ENCODE peak calls at places on chromosomes 13 and 19, in four cellular contexts. One of them, this sample, is unnamed.
A peak's percentile ranks its signal among the peaks of the same experiment; 100 is the strongest.

GRCh38 chr13:28958018-28958417 is 137.9 kb downstream of the MTUS2 start:
- DNase-seq in transverse colon: no peak
- DNase-seq in HCT116: no peak
- DNase-seq in ACHN: no peak
- DNase-seq in this sample: no peak

GRCh38 chr13:111906816-111907215 is 160.1 kb upstream of the SOX1 start:
- DNase-seq in transverse colon: no peak
- DNase-seq in HCT116: no peak
- DNase-seq in ACHN: no peak
- DNase-seq in this sample: no peak

GRCh38 chr19:51137812-51138425 is 4.2 kb upstream of the SIGLEC7 start:
- DNase-seq in transverse colon: no peak
- DNase-seq in HCT116: no peak
- DNase-seq in ACHN: no peak
- DNase-seq in this sample: no peak

GRCh38 chr19:15304140-15304705 is 28.1 kb downstream of the BRD4 start:
- DNase-seq in transverse colon: no peak
- DNase-seq in HCT116: no peak
- DNase-seq in ACHN: no peak
- DNase-seq in this sample: no peak

GRCh38 chr13:94620286-94620896 is 18.7 kb downstream of the GPR180 start:
- DNase-seq in transverse colon: no peak
- DNase-seq in HCT116: peak; percentile 15
- DNase-seq in ACHN: peak; percentile 30
- DNase-seq in this sample: no peak

GRCh38 chr13:42101821-42102580 is 53.6 kb downstream of the DGKH start:
- DNase-seq in transverse colon: no peak
- DNase-seq in HCT116: no peak
- DNase-seq in ACHN: no peak
- DNase-seq in this sample: no peak

GRCh38 chr13:113967206-113967720 is 6.6 kb downstream of the C13orf46 start:
- DNase-seq in transverse colon: no peak
- DNase-seq in HCT116: no peak
- DNase-seq in ACHN: no peak
- DNase-seq in this sample: no peak

GRCh38 chr13:109400192-109400591 is 386.2 kb downstream of the IRS2 start:
- DNase-seq in transverse colon: peak; percentile 24
- DNase-seq in HCT116: no peak
- DNase-seq in ACHN: no peak
- DNase-seq in this sample: no peak

GRCh38 chr13:31749929-31750328 is 10.6 kb downstream of the RXFP2 start:
- DNase-seq in transverse colon: no peak
- DNase-seq in HCT116: no peak
- DNase-seq in ACHN: peak; percentile 37
- DNase-seq in this sample: peak; percentile 60

GRCh38 chr19:40219721-40220276 is 1.6 kb upstream of the TTC9B start:
- DNase-seq in transverse colon: no peak
- DNase-seq in HCT116: peak; percentile 76
- DNase-seq in ACHN: peak; percentile 79
- DNase-seq in this sample: peak; percentile 72

GRCh38 chr19:19866599-19867248 is 1.0 kb downstream of the ZNF253 start:
- DNase-seq in transverse colon: peak; percentile 19
- DNase-seq in HCT116: no peak
- DNase-seq in ACHN: no peak
- DNase-seq in this sample: no peak

GRCh38 chr13:37510441-37510840 is 88.1 kb downstream of the POSTN start:
- DNase-seq in transverse colon: no peak
- DNase-seq in HCT116: no peak
- DNase-seq in ACHN: no peak
- DNase-seq in this sample: no peak

GRCh38 chr13:73268306-73268705 is 209.5 kb downstream of the KLF5 start:
- DNase-seq in transverse colon: peak; percentile 38
- DNase-seq in HCT116: no peak
- DNase-seq in ACHN: no peak
- DNase-seq in this sample: no peak

GRCh38 chr19:38649305-38650179 is 2.1 kb downstream of the ACTN4 start:
- DNase-seq in transverse colon: peak; percentile 86
- DNase-seq in HCT116: no peak
- DNase-seq in ACHN: peak; percentile 45
- DNase-seq in this sample: no peak

GRCh38 chr13:75480691-75481175 is 1.2 kb downstream of the TBC1D4 start:
- DNase-seq in transverse colon: peak; percentile 77
- DNase-seq in HCT116: peak; percentile 63
- DNase-seq in ACHN: peak; percentile 61
- DNase-seq in this sample: peak; percentile 15

GRCh38 chr13:68608147-68608546 is 1378.0 kb upstream of the PCDH9 start:
- DNase-seq in transverse colon: no peak
- DNase-seq in HCT116: no peak
- DNase-seq in ACHN: no peak
- DNase-seq in this sample: no peak

GRCh38 chr13:99087954-99088491 is 110.2 kb upstream of the DOCK9 start:
- DNase-seq in transverse colon: peak; percentile 19
- DNase-seq in HCT116: no peak
- DNase-seq in ACHN: no peak
- DNase-seq in this sample: no peak

GRCh38 chr13:67275351-67275989 is 45.3 kb upstream of the PCDH9 start:
- DNase-seq in transverse colon: no peak
- DNase-seq in HCT116: no peak
- DNase-seq in ACHN: no peak
- DNase-seq in this sample: no peak

GRCh38 chr19:11381535-11382369 is 2.4 kb downstream of the EPOR start:
- DNase-seq in transverse colon: peak; percentile 78
- DNase-seq in HCT116: peak; percentile 90
- DNase-seq in ACHN: peak; percentile 93
- DNase-seq in this sample: peak; percentile 81

GRCh38 chr19:50639121-50640112 is at the start of gene SYT3:
- DNase-seq in transverse colon: peak; percentile 20
- DNase-seq in HCT116: no peak
- DNase-seq in ACHN: peak; percentile 48
- DNase-seq in this sample: no peak

GRCh38 chr19:16342002-16342715 is 17.5 kb downstream of the KLF2 start:
- DNase-seq in transverse colon: peak; percentile 42
- DNase-seq in HCT116: no peak
- DNase-seq in ACHN: peak; percentile 74
- DNase-seq in this sample: peak; percentile 86

GRCh38 chr13:101576452-101576851 is 124.0 kb downstream of the ITGBL1 start:
- DNase-seq in transverse colon: no peak
- DNase-seq in HCT116: no peak
- DNase-seq in ACHN: no peak
- DNase-seq in this sample: no peak

GRCh38 chr13:113657851-113658741 is at the start of gene ATP4B:
- DNase-seq in transverse colon: peak; percentile 6
- DNase-seq in HCT116: no peak
- DNase-seq in ACHN: no peak
- DNase-seq in this sample: no peak

GRCh38 chr13:26719356-26719945 is 41.1 kb downstream of the GPR12 start:
- DNase-seq in transverse colon: no peak
- DNase-seq in HCT116: no peak
- DNase-seq in ACHN: peak; percentile 7
- DNase-seq in this sample: no peak

GRCh38 chr19:10141479-10141878 is 21.8 kb upstream of the EIF3G start:
- DNase-seq in transverse colon: no peak
- DNase-seq in HCT116: no peak
- DNase-seq in ACHN: no peak
- DNase-seq in this sample: no peak

GRCh38 chr13:48576448-48576993 is 43.6 kb upstream of the RCBTB2 start:
- DNase-seq in transverse colon: no peak
- DNase-seq in HCT116: no peak
- DNase-seq in ACHN: no peak
- DNase-seq in this sample: no peak

GRCh38 chr19:15443838-15444237 is 5.9 kb downstream of the WIZ start:
- DNase-seq in transverse colon: no peak
- DNase-seq in HCT116: no peak
- DNase-seq in ACHN: no peak
- DNase-seq in this sample: no peak

GRCh38 chr19:289651-290538 is 1.3 kb downstream of the PLPP2 start:
- DNase-seq in transverse colon: peak; percentile 84
- DNase-seq in HCT116: peak; percentile 74
- DNase-seq in ACHN: peak; percentile 57
- DNase-seq in this sample: peak; percentile 83

GRCh38 chr19:53977991-53978731 is 13.3 kb upstream of the CACNG6 start:
- DNase-seq in transverse colon: no peak
- DNase-seq in HCT116: peak; percentile 40
- DNase-seq in ACHN: no peak
- DNase-seq in this sample: no peak

GRCh38 chr19:50003254-50003788 is 21.9 kb downstream of the VRK3 start:
- DNase-seq in transverse colon: no peak
- DNase-seq in HCT116: no peak
- DNase-seq in ACHN: no peak
- DNase-seq in this sample: no peak

GRCh38 chr19:2409352-2409912 is 18.0 kb downstream of the TIMM13 start:
- DNase-seq in transverse colon: no peak
- DNase-seq in HCT116: no peak
- DNase-seq in ACHN: no peak
- DNase-seq in this sample: no peak

GRCh38 chr19:16070366-16070990 is 5.8 kb upstream of the TPM4 start:
- DNase-seq in transverse colon: peak; percentile 96
- DNase-seq in HCT116: peak; percentile 86
- DNase-seq in ACHN: no peak
- DNase-seq in this sample: no peak

GRCh38 chr13:110397445-110397844 is 90.4 kb downstream of the COL4A2 start:
- DNase-seq in transverse colon: no peak
- DNase-seq in HCT116: no peak
- DNase-seq in ACHN: peak; percentile 25
- DNase-seq in this sample: no peak

GRCh38 chr19:14536926-14537692 is 7.7 kb downstream of the TECR start:
- DNase-seq in transverse colon: peak; percentile 90
- DNase-seq in HCT116: peak; percentile 88
- DNase-seq in ACHN: no peak
- DNase-seq in this sample: no peak

GRCh38 chr13:100523994-100524393 is 64.6 kb downstream of the GGACT start:
- DNase-seq in transverse colon: no peak
- DNase-seq in HCT116: no peak
- DNase-seq in ACHN: no peak
- DNase-seq in this sample: no peak

GRCh38 chr19:12777217-12778019 is 2.1 kb upstream of the HOOK2 start:
- DNase-seq in transverse colon: peak; percentile 87
- DNase-seq in HCT116: no peak
- DNase-seq in ACHN: peak; percentile 71
- DNase-seq in this sample: peak; percentile 59

GRCh38 chr19:19538077-19538764 is at the start of gene CILP2:
- DNase-seq in transverse colon: peak; percentile 41
- DNase-seq in HCT116: no peak
- DNase-seq in ACHN: no peak
- DNase-seq in this sample: no peak

GRCh38 chr13:44306401-44307192 is 67.0 kb upstream of the SERP2 start:
- DNase-seq in transverse colon: peak; percentile 63
- DNase-seq in HCT116: peak; percentile 99
- DNase-seq in ACHN: peak; percentile 32
- DNase-seq in this sample: peak; percentile 80

This sample was measured in RCC 7860.